ENCODE peak calls at places on chromosomes 3 and 15, in seven cellular contexts. One of them, this sample, is unnamed.
A peak's percentile ranks its signal among the peaks of the same experiment; 100 is the strongest.

GRCh38 chr3:156449712-156450574 is 105.0 kb downstream of the SSR3 start:
- DNase-seq in mammary epithelial cell: peak; percentile 28
- DNase-seq in cardiac muscle cell: peak; percentile 65
- DNase-seq in uterus: no peak
- DNase-seq in Peyer's patch: no peak
- DNase-seq in HL-60: peak; percentile 29
- DNase-seq in HCT116: peak; percentile 37
- DNase-seq in this sample: no peak

GRCh38 chr3:42655331-42655888 is 1.9 kb downstream of the ZBTB47 start:
- DNase-seq in mammary epithelial cell: no peak
- DNase-seq in cardiac muscle cell: no peak
- DNase-seq in Peyer's patch: no peak
- DNase-seq in HL-60: no peak
- DNase-seq in HCT116: no peak
- DNase-seq in uterus: no peak
- DNase-seq in this sample: no peak

GRCh38 chr3:119911748-119912147 is 129.8 kb downstream of the NR1I2 start:
- DNase-seq in HL-60: no peak
- DNase-seq in uterus: no peak
- DNase-seq in cardiac muscle cell: no peak
- DNase-seq in Peyer's patch: no peak
- DNase-seq in mammary epithelial cell: no peak
- DNase-seq in HCT116: no peak
- DNase-seq in this sample: no peak

GRCh38 chr15:49247556-49248102 is 77.6 kb downstream of the GALK2 start:
- DNase-seq in cardiac muscle cell: no peak
- DNase-seq in mammary epithelial cell: no peak
- DNase-seq in uterus: no peak
- DNase-seq in HCT116: no peak
- DNase-seq in Peyer's patch: no peak
- DNase-seq in HL-60: no peak
- DNase-seq in this sample: no peak

GRCh38 chr3:141413387-141414140 is 45.3 kb downstream of the ZBTB38 start:
- DNase-seq in uterus: no peak
- DNase-seq in mammary epithelial cell: no peak
- DNase-seq in cardiac muscle cell: no peak
- DNase-seq in HCT116: no peak
- DNase-seq in Peyer's patch: no peak
- DNase-seq in HL-60: no peak
- DNase-seq in this sample: no peak

GRCh38 chr15:39538936-39539335 is 41.9 kb upstream of the THBS1 start:
- DNase-seq in uterus: no peak
- DNase-seq in HCT116: no peak
- DNase-seq in cardiac muscle cell: no peak
- DNase-seq in mammary epithelial cell: no peak
- DNase-seq in HL-60: no peak
- DNase-seq in Peyer's patch: no peak
- DNase-seq in this sample: no peak

GRCh38 chr3:147367676-147368075 is 38.7 kb downstream of the ZIC4 start:
- DNase-seq in uterus: no peak
- DNase-seq in HCT116: no peak
- DNase-seq in cardiac muscle cell: no peak
- DNase-seq in Peyer's patch: no peak
- DNase-seq in mammary epithelial cell: no peak
- DNase-seq in HL-60: no peak
- DNase-seq in this sample: no peak

GRCh38 chr3:130900959-130901358 is 7.1 kb downstream of the ATP2C1 start:
- DNase-seq in HCT116: no peak
- DNase-seq in Peyer's patch: no peak
- DNase-seq in HL-60: no peak
- DNase-seq in uterus: no peak
- DNase-seq in cardiac muscle cell: peak; percentile 7
- DNase-seq in mammary epithelial cell: no peak
- DNase-seq in this sample: no peak

GRCh38 chr3:46905661-46906451 is 28.3 kb downstream of the PTH1R start:
- DNase-seq in HCT116: no peak
- DNase-seq in cardiac muscle cell: no peak
- DNase-seq in mammary epithelial cell: no peak
- DNase-seq in uterus: no peak
- DNase-seq in HL-60: no peak
- DNase-seq in Peyer's patch: no peak
- DNase-seq in this sample: no peak

GRCh38 chr15:74320358-74321247 is 46.8 kb downstream of the CYP11A1 start:
- DNase-seq in HCT116: peak; percentile 38
- DNase-seq in Peyer's patch: peak; percentile 66
- DNase-seq in uterus: peak; percentile 64
- DNase-seq in HL-60: peak; percentile 47
- DNase-seq in mammary epithelial cell: peak; percentile 19
- DNase-seq in cardiac muscle cell: peak; percentile 64
- DNase-seq in this sample: no peak

GRCh38 chr15:27059610-27060202 is 88.7 kb downstream of the GABRG3 start:
- DNase-seq in uterus: no peak
- DNase-seq in cardiac muscle cell: peak; percentile 78
- DNase-seq in mammary epithelial cell: no peak
- DNase-seq in HL-60: peak; percentile 46
- DNase-seq in Peyer's patch: no peak
- DNase-seq in HCT116: peak; percentile 0
- DNase-seq in this sample: no peak

GRCh38 chr3:156580986-156581385 is 26.1 kb upstream of the SSR3 start:
- DNase-seq in cardiac muscle cell: no peak
- DNase-seq in mammary epithelial cell: no peak
- DNase-seq in Peyer's patch: no peak
- DNase-seq in uterus: no peak
- DNase-seq in HL-60: no peak
- DNase-seq in HCT116: no peak
- DNase-seq in this sample: no peak

GRCh38 chr15:58770857-58771620 is at the start of gene MINDY2:
- DNase-seq in HL-60: peak; percentile 97
- DNase-seq in mammary epithelial cell: peak; percentile 99
- DNase-seq in cardiac muscle cell: peak; percentile 100
- DNase-seq in Peyer's patch: peak; percentile 99
- DNase-seq in HCT116: peak; percentile 97
- DNase-seq in uterus: peak; percentile 98
- DNase-seq in this sample: peak; percentile 99

GRCh38 chr15:36798366-36798765 is 218.9 kb downstream of the CDIN1 start:
- DNase-seq in cardiac muscle cell: no peak
- DNase-seq in Peyer's patch: no peak
- DNase-seq in mammary epithelial cell: no peak
- DNase-seq in uterus: no peak
- DNase-seq in HCT116: no peak
- DNase-seq in HL-60: no peak
- DNase-seq in this sample: no peak

GRCh38 chr3:131804565-131805133 is 230.2 kb downstream of the CPNE4 start:
- DNase-seq in HL-60: no peak
- DNase-seq in cardiac muscle cell: peak; percentile 37
- DNase-seq in HCT116: no peak
- DNase-seq in Peyer's patch: no peak
- DNase-seq in mammary epithelial cell: no peak
- DNase-seq in uterus: no peak
- DNase-seq in this sample: no peak

GRCh38 chr15:65077291-65077980 is 890 bp downstream of the KBTBD13 start:
- DNase-seq in cardiac muscle cell: no peak
- DNase-seq in Peyer's patch: no peak
- DNase-seq in HL-60: no peak
- DNase-seq in uterus: no peak
- DNase-seq in mammary epithelial cell: no peak
- DNase-seq in HCT116: no peak
- DNase-seq in this sample: no peak

GRCh38 chr15:64930778-64931240 is 19.1 kb downstream of the ANKDD1A start:
- DNase-seq in uterus: peak; percentile 11
- DNase-seq in mammary epithelial cell: no peak
- DNase-seq in HL-60: no peak
- DNase-seq in Peyer's patch: peak; percentile 39
- DNase-seq in HCT116: no peak
- DNase-seq in cardiac muscle cell: no peak
- DNase-seq in this sample: no peak

GRCh38 chr15:74172751-74173544 is 562 bp upstream of the ISLR start:
- DNase-seq in Peyer's patch: peak; percentile 62
- DNase-seq in uterus: peak; percentile 88
- DNase-seq in HL-60: no peak
- DNase-seq in mammary epithelial cell: no peak
- DNase-seq in cardiac muscle cell: peak; percentile 23
- DNase-seq in HCT116: no peak
- DNase-seq in this sample: no peak

GRCh38 chr15:95606551-95606950 is 723.9 kb upstream of the NR2F2 start:
- DNase-seq in HCT116: no peak
- DNase-seq in mammary epithelial cell: no peak
- DNase-seq in uterus: no peak
- DNase-seq in cardiac muscle cell: no peak
- DNase-seq in Peyer's patch: no peak
- DNase-seq in HL-60: no peak
- DNase-seq in this sample: no peak

GRCh38 chr3:126496894-126497850 is 20.4 kb downstream of the UROC1 start:
- DNase-seq in HL-60: no peak
- DNase-seq in cardiac muscle cell: no peak
- DNase-seq in Peyer's patch: no peak
- DNase-seq in HCT116: no peak
- DNase-seq in mammary epithelial cell: no peak
- DNase-seq in uterus: no peak
- DNase-seq in this sample: no peak

GRCh38 chr3:63753567-63753966 is 65.5 kb upstream of the C3orf49 start:
- DNase-seq in HCT116: no peak
- DNase-seq in mammary epithelial cell: peak; percentile 24
- DNase-seq in cardiac muscle cell: peak; percentile 70
- DNase-seq in Peyer's patch: no peak
- DNase-seq in uterus: no peak
- DNase-seq in HL-60: no peak
- DNase-seq in this sample: no peak

GRCh38 chr3:24136624-24137310 is 191.7 kb downstream of the NR1D2 start:
- DNase-seq in Peyer's patch: no peak
- DNase-seq in uterus: no peak
- DNase-seq in mammary epithelial cell: no peak
- DNase-seq in cardiac muscle cell: no peak
- DNase-seq in HL-60: no peak
- DNase-seq in HCT116: no peak
- DNase-seq in this sample: no peak

GRCh38 chr3:90024986-90025385 is 917.6 kb downstream of the EPHA3 start:
- DNase-seq in uterus: no peak
- DNase-seq in HL-60: no peak
- DNase-seq in mammary epithelial cell: no peak
- DNase-seq in cardiac muscle cell: no peak
- DNase-seq in HCT116: no peak
- DNase-seq in Peyer's patch: no peak
- DNase-seq in this sample: no peak

GRCh38 chr3:184259878-184260570 is 1.3 kb downstream of the CAMK2N2 start:
- DNase-seq in uterus: no peak
- DNase-seq in cardiac muscle cell: peak; percentile 79
- DNase-seq in HL-60: no peak
- DNase-seq in Peyer's patch: peak; percentile 53
- DNase-seq in HCT116: no peak
- DNase-seq in mammary epithelial cell: peak; percentile 14
- DNase-seq in this sample: no peak
- H3K4me3 ChIP-seq in uterus: no peak overlapping the region
- H3K4me3 ChIP-seq in cardiac muscle cell: peak overlapping the region; percentile 26
- H3K4me3 ChIP-seq in HL-60: no peak overlapping the region
- H3K4me3 ChIP-seq in Peyer's patch: no peak overlapping the region
- H3K4me3 ChIP-seq in HCT116: no peak overlapping the region
- H3K4me3 ChIP-seq in mammary epithelial cell: peak overlapping the region; percentile 55
- H3K4me3 ChIP-seq in this sample: no peak overlapping the region

DNA sequence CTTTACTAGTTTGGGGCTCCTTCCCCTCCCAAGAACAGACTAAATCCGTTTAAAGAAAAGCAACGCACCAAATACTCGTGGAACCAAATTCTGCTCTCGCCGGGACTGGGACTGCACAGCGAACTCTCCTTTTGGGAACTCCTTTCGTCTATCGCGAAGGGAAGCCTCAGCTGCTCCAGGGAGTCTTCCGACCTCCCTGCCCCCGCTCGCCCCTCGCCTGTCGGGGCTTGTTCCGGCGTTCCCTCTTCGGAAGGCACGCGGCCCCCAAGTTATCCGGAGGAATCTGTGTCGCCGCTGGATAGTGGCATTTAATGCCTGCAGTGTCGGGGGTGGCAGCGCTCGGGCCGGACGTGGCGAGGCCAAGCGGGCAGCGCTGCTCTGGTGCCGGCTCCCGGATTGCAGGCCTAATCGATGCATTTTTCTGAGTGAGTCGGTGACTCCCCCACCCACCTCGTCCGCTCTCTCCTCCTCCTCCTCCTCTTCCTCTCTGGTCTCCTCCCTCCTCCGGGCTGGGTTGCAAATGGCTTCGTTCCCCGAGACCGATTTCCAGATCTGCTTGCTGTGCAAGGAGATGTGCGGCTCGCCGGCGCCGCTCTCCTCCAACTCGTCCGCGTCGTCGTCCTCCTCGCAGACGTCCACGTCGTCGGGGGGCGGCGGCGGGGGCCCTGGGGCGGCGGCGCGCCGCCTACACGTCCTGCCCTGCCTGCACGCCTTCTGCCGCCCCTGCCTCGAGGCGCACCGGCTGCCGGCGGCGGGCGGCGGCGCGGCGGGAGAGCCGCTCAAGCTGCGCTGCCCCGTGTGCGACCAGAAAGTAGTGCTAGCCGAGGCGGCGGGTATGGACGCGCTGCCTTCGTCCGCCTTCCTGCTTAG is at the start of gene TRIM71:
- DNase-seq in uterus: no peak
- DNase-seq in HCT116: no peak
- DNase-seq in Peyer's patch: no peak
- DNase-seq in HL-60: peak; percentile 6
- DNase-seq in mammary epithelial cell: peak; percentile 39
- DNase-seq in cardiac muscle cell: peak; percentile 61
- DNase-seq in this sample: peak; percentile 46
- H3K27me3 ChIP-seq in uterus: peaks cover 40% of the 10 kb centered on the region
- H3K27me3 ChIP-seq in HCT116: no peaks in the 10 kb centered on the region
- H3K27me3 ChIP-seq in Peyer's patch: peaks cover 43% of the 10 kb centered on the region
- H3K27me3 ChIP-seq in HL-60: peaks cover 38% of the 10 kb centered on the region
- H3K27me3 ChIP-seq in mammary epithelial cell: peaks cover 65% of the 10 kb centered on the region
- H3K27me3 ChIP-seq in cardiac muscle cell: no peaks in the 10 kb centered on the region
- H3K27me3 ChIP-seq in this sample: peaks cover 4% of the 10 kb centered on the region

GRCh38 chr3:148588291-148588690 is 109.4 kb upstream of the AGTR1 start:
- DNase-seq in Peyer's patch: peak; percentile 47
- DNase-seq in HL-60: no peak
- DNase-seq in HCT116: no peak
- DNase-seq in cardiac muscle cell: no peak
- DNase-seq in mammary epithelial cell: no peak
- DNase-seq in uterus: no peak
- DNase-seq in this sample: no peak
- TF ChIP-seq CTCF in Peyer's patch: no peak
- TF ChIP-seq CTCF in HL-60: no peak
- TF ChIP-seq CTCF in HCT116: no peak
- TF ChIP-seq CTCF in cardiac muscle cell: no peak
- TF ChIP-seq CTCF in mammary epithelial cell: no peak
- TF ChIP-seq CTCF in uterus: no peak
- TF ChIP-seq CTCF in this sample: no peak

DNA sequence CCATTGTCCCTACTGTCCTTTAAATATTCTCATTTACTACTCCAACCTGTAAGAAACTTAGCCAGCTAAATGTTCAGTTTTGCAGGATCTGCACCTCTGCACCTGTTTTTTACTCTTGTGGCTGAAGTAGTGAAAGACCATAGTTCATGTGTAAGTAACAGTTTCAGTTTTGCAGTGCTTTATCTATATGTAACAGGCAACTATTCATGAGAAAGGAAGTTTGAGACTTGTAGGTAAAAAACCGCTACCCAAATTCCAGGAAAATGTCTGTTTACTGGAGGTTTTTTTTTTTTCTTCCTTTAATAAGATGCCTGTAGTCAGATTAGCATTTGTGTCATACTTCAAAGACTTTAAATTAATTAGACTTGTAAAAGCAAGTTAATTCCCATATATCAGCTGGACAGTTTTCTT is 25.4 kb upstream of the MBNL1 start:
- DNase-seq in HCT116: no peak
- DNase-seq in Peyer's patch: no peak
- DNase-seq in HL-60: peak; percentile 35
- DNase-seq in cardiac muscle cell: no peak
- DNase-seq in mammary epithelial cell: no peak
- DNase-seq in uterus: no peak
- DNase-seq in this sample: peak; percentile 78
- H3K4me3 ChIP-seq in HCT116: no peak overlapping the region
- H3K4me3 ChIP-seq in Peyer's patch: peak overlapping the region; percentile 25
- H3K4me3 ChIP-seq in HL-60: peak overlapping the region; percentile 56
- H3K4me3 ChIP-seq in cardiac muscle cell: no peak overlapping the region
- H3K4me3 ChIP-seq in mammary epithelial cell: no peak overlapping the region
- H3K4me3 ChIP-seq in uterus: no peak overlapping the region
- H3K4me3 ChIP-seq in this sample: peak overlapping the region; percentile 55